ENCODE peak calls at places on chromosome X, in four cellular contexts. One of them, this sample, is unnamed.

GRCh38 chrX:104432321-104432720 is 133.7 kb upstream of the IL1RAPL2 start:
- DNase-seq in tibial nerve: no peak
- DNase-seq in HepG2: no peak
- DNase-seq in A549: peak
- DNase-seq in this sample: no peak

GRCh38 chrX:66022742-66023725 is 16.8 kb downstream of the VSIG4 start:
- DNase-seq in HepG2: no peak
- DNase-seq in tibial nerve: no peak
- DNase-seq in A549: peak
- DNase-seq in this sample: no peak

GRCh38 chrX:71911023-71911730 is 532 bp downstream of the NHSL2 start:
- DNase-seq in HepG2: no peak
- DNase-seq in tibial nerve: no peak
- DNase-seq in A549: peak
- DNase-seq in this sample: no peak

GRCh38 chrX:19479458-19479857 is 35.9 kb downstream of the MAP3K15 start:
- DNase-seq in HepG2: peak
- DNase-seq in A549: no peak
- DNase-seq in tibial nerve: no peak
- DNase-seq in this sample: no peak

GRCh38 chrX:103063918-103064434 is at the start of gene BEX1:
- DNase-seq in tibial nerve: no peak
- DNase-seq in A549: no peak
- DNase-seq in HepG2: peak
- DNase-seq in this sample: no peak

GRCh38 chrX:46693149-46693548 is 65.8 kb downstream of the SLC9A7 start:
- DNase-seq in HepG2: no peak
- DNase-seq in tibial nerve: no peak
- DNase-seq in A549: no peak
- DNase-seq in this sample: no peak

GRCh38 chrX:48883729-48884128 is 13.8 kb downstream of the TIMM17B start:
- DNase-seq in tibial nerve: no peak
- DNase-seq in HepG2: no peak
- DNase-seq in A549: peak
- DNase-seq in this sample: peak

GRCh38 chrX:115234220-115234557 is 293 bp upstream of the LRCH2 start:
- DNase-seq in HepG2: no peak
- DNase-seq in tibial nerve: no peak
- DNase-seq in A549: no peak
- DNase-seq in this sample: no peak

GRCh38 chrX:151899622-151900021 is 13.1 kb upstream of the MAGEA4 start:
- DNase-seq in HepG2: no peak
- DNase-seq in tibial nerve: no peak
- DNase-seq in A549: no peak
- DNase-seq in this sample: no peak

GRCh38 chrX:154136627-154137161 is 7.3 kb upstream of the OPN1LW start:
- DNase-seq in HepG2: peak
- DNase-seq in A549: peak
- DNase-seq in tibial nerve: peak
- DNase-seq in this sample: peak

GRCh38 chrX:12949927-12950656 is 24.8 kb upstream of the TMSB4X start:
- DNase-seq in A549: no peak
- DNase-seq in tibial nerve: peak
- DNase-seq in HepG2: no peak
- DNase-seq in this sample: peak

GRCh38 chrX:10370976-10371375 is 214.2 kb downstream of the CLCN4 start:
- DNase-seq in tibial nerve: no peak
- DNase-seq in HepG2: no peak
- DNase-seq in A549: no peak
- DNase-seq in this sample: no peak

GRCh38 chrX:1537031-1537715 is at the start of gene P2RY8:
- DNase-seq in tibial nerve: peak
- DNase-seq in A549: peak
- DNase-seq in HepG2: peak
- DNase-seq in this sample: peak

GRCh38 chrX:16479206-16479869 is 170.6 kb upstream of the S100G start:
- DNase-seq in tibial nerve: no peak
- DNase-seq in HepG2: peak
- DNase-seq in A549: peak
- DNase-seq in this sample: no peak

DNA sequence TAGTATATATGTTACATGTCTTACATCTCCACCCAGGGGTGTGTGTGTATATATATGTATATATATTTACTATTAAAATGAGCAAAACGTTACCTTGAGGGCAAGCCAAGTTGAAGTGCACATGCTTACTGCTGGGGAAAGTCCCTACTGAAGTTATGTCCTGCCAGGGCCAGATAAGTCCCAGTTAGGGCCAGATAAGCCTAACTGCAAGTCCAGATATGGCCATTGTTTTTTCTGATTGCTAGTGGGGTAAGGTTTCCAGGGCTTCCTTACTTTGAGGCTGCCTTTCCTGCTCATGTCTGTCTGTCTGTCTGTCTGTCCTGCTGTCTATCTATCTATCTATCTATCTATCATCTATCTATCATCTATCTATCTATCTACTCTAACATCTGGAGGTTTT is 19.3 kb upstream of the ZNF81 start:
- DNase-seq in HepG2: no peak
- DNase-seq in A549: no peak
- DNase-seq in tibial nerve: no peak
- DNase-seq in this sample: no peak
- TF ChIP-seq EP300 in HepG2: no peak
- TF ChIP-seq EP300 in A549: no peak
- TF ChIP-seq EP300 in tibial nerve: no peak
- TF ChIP-seq EP300 in this sample: no peak

GRCh38 chrX:118637997-118638396 is 89.4 kb upstream of the IL13RA1 start:
- DNase-seq in HepG2: peak
- DNase-seq in A549: peak
- DNase-seq in tibial nerve: no peak
- DNase-seq in this sample: no peak
- TF ChIP-seq CTCF in HepG2: peak
- TF ChIP-seq CTCF in A549: peak
- TF ChIP-seq CTCF in tibial nerve: no peak
- TF ChIP-seq CTCF in this sample: no peak

GRCh38 chrX:55717521-55718497 is at the start of gene RRAGB:
- DNase-seq in A549: peak
- DNase-seq in tibial nerve: peak
- DNase-seq in HepG2: peak
- DNase-seq in this sample: peak
- TF ChIP-seq POLR2A in A549: peak
- TF ChIP-seq POLR2A in tibial nerve: peak
- TF ChIP-seq POLR2A in HepG2: peak
- TF ChIP-seq POLR2A in this sample: no peak

DNA sequence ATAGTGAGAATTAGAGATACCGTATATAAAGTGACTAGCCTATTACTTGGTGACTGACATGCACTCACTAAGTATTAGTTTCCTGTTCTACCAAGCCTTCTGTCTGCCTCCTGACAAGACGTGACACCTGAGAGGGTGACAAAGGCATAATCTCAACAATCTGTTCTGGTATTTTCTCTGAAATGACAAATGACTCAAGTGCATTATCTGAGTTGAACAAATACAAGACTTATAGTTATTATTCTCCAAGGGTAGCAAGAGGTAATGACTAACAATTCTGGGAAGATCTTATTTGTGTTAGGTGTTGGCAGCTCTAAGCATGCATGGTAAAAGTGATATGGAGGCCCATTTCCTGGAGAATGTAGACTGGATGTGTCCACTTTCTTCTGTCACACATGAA is 60.6 kb downstream of the SYTL5 start:
- DNase-seq in A549: no peak
- DNase-seq in HepG2: no peak
- DNase-seq in tibial nerve: no peak
- DNase-seq in this sample: no peak
- TF ChIP-seq EP300 in A549: no peak
- TF ChIP-seq EP300 in HepG2: no peak
- TF ChIP-seq EP300 in tibial nerve: no peak
- TF ChIP-seq EP300 in this sample: no peak

GRCh38 chrX:128518508-128518907 is 466.3 kb upstream of the ACTRT1 start:
- DNase-seq in tibial nerve: no peak
- DNase-seq in A549: peak
- DNase-seq in HepG2: peak
- DNase-seq in this sample: no peak
- TF ChIP-seq CTCF in tibial nerve: no peak
- TF ChIP-seq CTCF in A549: no peak
- TF ChIP-seq CTCF in HepG2: peak
- TF ChIP-seq CTCF in this sample: no peak

DNA sequence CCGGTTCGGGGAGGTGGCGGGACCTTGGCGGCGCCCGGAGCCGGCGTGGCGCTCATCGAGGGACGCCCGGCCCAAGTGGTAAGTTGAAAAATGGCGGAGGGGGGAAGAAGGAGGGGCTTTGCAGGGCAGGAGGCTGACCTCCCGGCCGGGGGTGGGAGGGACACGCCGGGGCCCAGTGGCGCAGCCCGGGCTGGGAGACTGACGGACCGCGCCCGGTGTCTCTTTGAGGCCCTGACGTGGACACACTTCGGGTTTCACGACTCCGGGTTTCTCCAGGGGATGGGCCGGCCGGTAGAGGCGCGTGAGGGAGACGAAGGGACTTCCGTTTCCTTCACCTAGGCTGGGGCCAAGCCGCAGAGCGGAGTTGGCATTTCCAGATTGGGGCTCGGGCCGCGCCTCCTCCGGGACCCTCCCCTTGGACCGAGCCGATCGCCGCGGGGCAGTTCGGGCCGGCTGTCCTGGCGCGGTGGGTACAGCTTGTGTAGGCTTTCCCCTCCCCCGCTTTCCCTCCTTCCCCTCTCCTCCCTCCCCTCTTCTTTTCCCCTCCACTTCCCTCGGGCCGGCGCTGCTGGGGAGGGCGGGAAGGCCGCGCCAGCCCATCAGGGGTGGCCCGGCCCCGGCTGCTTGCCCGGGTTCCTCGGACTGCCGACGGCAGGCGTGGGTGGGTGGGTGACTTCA is at the start of gene XIAP:
- DNase-seq in A549: peak
- DNase-seq in HepG2: peak
- DNase-seq in tibial nerve: peak
- DNase-seq in this sample: peak
- TF ChIP-seq POLR2A in A549: peak
- TF ChIP-seq POLR2A in HepG2: peak
- TF ChIP-seq POLR2A in tibial nerve: peak
- TF ChIP-seq POLR2A in this sample: peak